ENCODE peak calls at places on chromosomes 11 and 22, in six cellular contexts. One of them, this sample, is unnamed.

GRCh38 chr11:34050536-34050935 is 995 bp upstream of the CAPRIN1 start:
- DNase-seq in brain microvascular endothelial cell: peak
- DNase-seq in amygdala: no peak
- DNase-seq in activated naive CD4-positive, alpha-beta T cell treated with Interleukin-2 at 50 U/mL for 16 hours: no peak
- DNase-seq in mammary epithelial cell: no peak
- DNase-seq in naive B cell: no peak
- DNase-seq in this sample: no peak

GRCh38 chr11:106076421-106076922 is 675 bp downstream of the KBTBD3 start:
- DNase-seq in brain microvascular endothelial cell: no peak
- DNase-seq in mammary epithelial cell: no peak
- DNase-seq in naive B cell: peak
- DNase-seq in amygdala: peak
- DNase-seq in activated naive CD4-positive, alpha-beta T cell treated with Interleukin-2 at 50 U/mL for 16 hours: peak
- DNase-seq in this sample: no peak

GRCh38 chr11:83813296-83813695 is 527.1 kb upstream of the CCDC90B start:
- DNase-seq in activated naive CD4-positive, alpha-beta T cell treated with Interleukin-2 at 50 U/mL for 16 hours: no peak
- DNase-seq in brain microvascular endothelial cell: no peak
- DNase-seq in amygdala: no peak
- DNase-seq in mammary epithelial cell: no peak
- DNase-seq in naive B cell: no peak
- DNase-seq in this sample: no peak

GRCh38 chr11:126146454-126147192 is 64.8 kb downstream of the RPUSD4 start:
- DNase-seq in mammary epithelial cell: no peak
- DNase-seq in brain microvascular endothelial cell: no peak
- DNase-seq in amygdala: peak
- DNase-seq in naive B cell: no peak
- DNase-seq in activated naive CD4-positive, alpha-beta T cell treated with Interleukin-2 at 50 U/mL for 16 hours: no peak
- DNase-seq in this sample: peak

GRCh38 chr11:59669611-59670009 is 773 bp upstream of the PATL1 start:
- DNase-seq in mammary epithelial cell: peak
- DNase-seq in amygdala: peak
- DNase-seq in naive B cell: no peak
- DNase-seq in activated naive CD4-positive, alpha-beta T cell treated with Interleukin-2 at 50 U/mL for 16 hours: no peak
- DNase-seq in brain microvascular endothelial cell: peak
- DNase-seq in this sample: no peak

GRCh38 chr11:64251986-64252837 is 882 bp downstream of the PLCB3 start:
- DNase-seq in amygdala: no peak
- DNase-seq in activated naive CD4-positive, alpha-beta T cell treated with Interleukin-2 at 50 U/mL for 16 hours: peak
- DNase-seq in naive B cell: no peak
- DNase-seq in brain microvascular endothelial cell: no peak
- DNase-seq in mammary epithelial cell: peak
- DNase-seq in this sample: no peak

GRCh38 chr11:77602385-77603105 is 12.8 kb downstream of the AQP11 start:
- DNase-seq in naive B cell: no peak
- DNase-seq in brain microvascular endothelial cell: peak
- DNase-seq in activated naive CD4-positive, alpha-beta T cell treated with Interleukin-2 at 50 U/mL for 16 hours: no peak
- DNase-seq in amygdala: no peak
- DNase-seq in mammary epithelial cell: peak
- DNase-seq in this sample: no peak

GRCh38 chr22:42758929-42759629 is 38.4 kb upstream of the A4GALT start:
- DNase-seq in naive B cell: no peak
- DNase-seq in mammary epithelial cell: no peak
- DNase-seq in activated naive CD4-positive, alpha-beta T cell treated with Interleukin-2 at 50 U/mL for 16 hours: no peak
- DNase-seq in amygdala: no peak
- DNase-seq in brain microvascular endothelial cell: peak
- DNase-seq in this sample: no peak

GRCh38 chr11:113289341-113290187 is 24.8 kb upstream of the TTC12 start:
- DNase-seq in amygdala: peak
- DNase-seq in mammary epithelial cell: peak
- DNase-seq in activated naive CD4-positive, alpha-beta T cell treated with Interleukin-2 at 50 U/mL for 16 hours: peak
- DNase-seq in naive B cell: peak
- DNase-seq in brain microvascular endothelial cell: peak
- DNase-seq in this sample: no peak

GRCh38 chr11:8018742-8019631 is 31.9 kb downstream of the EIF3F start:
- DNase-seq in brain microvascular endothelial cell: peak
- DNase-seq in naive B cell: peak
- DNase-seq in amygdala: peak
- DNase-seq in mammary epithelial cell: peak
- DNase-seq in activated naive CD4-positive, alpha-beta T cell treated with Interleukin-2 at 50 U/mL for 16 hours: peak
- DNase-seq in this sample: no peak

GRCh38 chr22:22791438-22792181 is 96.0 kb upstream of the IGLL5 start:
- DNase-seq in mammary epithelial cell: no peak
- DNase-seq in brain microvascular endothelial cell: no peak
- DNase-seq in naive B cell: no peak
- DNase-seq in amygdala: no peak
- DNase-seq in activated naive CD4-positive, alpha-beta T cell treated with Interleukin-2 at 50 U/mL for 16 hours: no peak
- DNase-seq in this sample: no peak

GRCh38 chr22:17777005-17777716 is 2.9 kb upstream of the BID start:
- DNase-seq in naive B cell: peak
- DNase-seq in mammary epithelial cell: no peak
- DNase-seq in amygdala: no peak
- DNase-seq in brain microvascular endothelial cell: no peak
- DNase-seq in activated naive CD4-positive, alpha-beta T cell treated with Interleukin-2 at 50 U/mL for 16 hours: peak
- DNase-seq in this sample: no peak

GRCh38 chr22:39207141-39208012 is 37.4 kb downstream of the PDGFB start:
- DNase-seq in naive B cell: no peak
- DNase-seq in mammary epithelial cell: peak
- DNase-seq in activated naive CD4-positive, alpha-beta T cell treated with Interleukin-2 at 50 U/mL for 16 hours: no peak
- DNase-seq in brain microvascular endothelial cell: no peak
- DNase-seq in amygdala: no peak
- DNase-seq in this sample: peak

This sample was measured in NCI-H510A.